ENCODE peak calls at places on chromosome 11, in six cellular contexts. L is K562, V is H1, E is HCT116, Y is GM12878, W is HepG2. G is an unnamed sample.
A peak's percentile ranks its signal among the peaks of the same experiment; 100 is the strongest.

GRCh38 chr11:97908354-97908753 is 1112.4 kb upstream of the CNTN5 start:
- DNase-seq in L (no peak), V (no peak), E (no peak), Y (no peak), W (no peak), G (no peak)

GRCh38 chr11:131910491-131911387 is 540.3 kb downstream of the NTM start:
- DNase-seq in L (no peak), V (no peak), E (no peak), Y (no peak), W (no peak), G (no peak)

GRCh38 chr11:8219257-8220021 is 44.2 kb downstream of the LMO1 start:
- DNase-seq in L (peak; percentile 72), V (no peak), E (peak; percentile 50), Y (no peak), W (peak; percentile 39), G (no peak)

GRCh38 chr11:79055866-79056632 is 384.8 kb downstream of the TENM4 start:
- DNase-seq in L (no peak), V (no peak), E (no peak), Y (no peak), W (no peak), G (no peak)

GRCh38 chr11:121833970-121834369 is 282.0 kb downstream of the BLID start:
- DNase-seq in L (no peak), V (no peak), E (no peak), Y (no peak), W (no peak), G (no peak)

GRCh38 chr11:62880231-62880802 is 379 bp upstream of the SLC3A2 start:
- DNase-seq in L (no peak), V (no peak), E (no peak), Y (no peak), W (no peak), G (no peak)

GRCh38 chr11:7612661-7613393 is 60.5 kb downstream of the CYB5R2 start:
- DNase-seq in L (no peak), V (no peak), E (no peak), Y (no peak), W (peak; percentile 88), G (peak; percentile 38)

GRCh38 chr11:1467270-1467669 is 19.3 kb downstream of the MOB2 start:
- DNase-seq in L (no peak), V (no peak), E (no peak), Y (no peak), W (no peak), G (no peak)

GRCh38 chr11:10758959-10759358 is 7.9 kb downstream of the CTR9 start:
- DNase-seq in L (no peak), V (no peak), E (no peak), Y (no peak), W (no peak), G (no peak)

GRCh38 chr11:1059759-1060158 is 14.9 kb upstream of the MUC2 start:
- DNase-seq in L (no peak), V (no peak), E (no peak), Y (no peak), W (no peak), G (no peak)

GRCh38 chr11:73271936-73272679 is at the start of gene P2RY6:
- DNase-seq in L (peak; percentile 33), V (no peak), E (no peak), Y (no peak), W (peak; percentile 75), G (no peak)

GRCh38 chr11:64891880-64892279 is 13.5 kb upstream of the EHD1 start:
- DNase-seq in L (no peak), V (no peak), E (no peak), Y (no peak), W (no peak), G (no peak)

GRCh38 chr11:68942090-68942620 is 38.5 kb downstream of the IGHMBP2 start:
- DNase-seq in L (no peak), V (no peak), E (no peak), Y (no peak), W (no peak), G (no peak)

GRCh38 chr11:120749389-120749788 is 237.8 kb downstream of the GRIK4 start:
- DNase-seq in L (no peak), V (no peak), E (no peak), Y (no peak), W (no peak), G (no peak)

GRCh38 chr11:11946180-11946579 is 62.2 kb downstream of the DKK3 start:
- DNase-seq in L (no peak), V (no peak), E (no peak), Y (no peak), W (no peak), G (no peak)

GRCh38 chr11:130070109-130070828 is 575 bp downstream of the APLP2 start:
- DNase-seq in L (peak; percentile 65), V (no peak), E (no peak), Y (no peak), W (no peak), G (no peak)

DNA sequence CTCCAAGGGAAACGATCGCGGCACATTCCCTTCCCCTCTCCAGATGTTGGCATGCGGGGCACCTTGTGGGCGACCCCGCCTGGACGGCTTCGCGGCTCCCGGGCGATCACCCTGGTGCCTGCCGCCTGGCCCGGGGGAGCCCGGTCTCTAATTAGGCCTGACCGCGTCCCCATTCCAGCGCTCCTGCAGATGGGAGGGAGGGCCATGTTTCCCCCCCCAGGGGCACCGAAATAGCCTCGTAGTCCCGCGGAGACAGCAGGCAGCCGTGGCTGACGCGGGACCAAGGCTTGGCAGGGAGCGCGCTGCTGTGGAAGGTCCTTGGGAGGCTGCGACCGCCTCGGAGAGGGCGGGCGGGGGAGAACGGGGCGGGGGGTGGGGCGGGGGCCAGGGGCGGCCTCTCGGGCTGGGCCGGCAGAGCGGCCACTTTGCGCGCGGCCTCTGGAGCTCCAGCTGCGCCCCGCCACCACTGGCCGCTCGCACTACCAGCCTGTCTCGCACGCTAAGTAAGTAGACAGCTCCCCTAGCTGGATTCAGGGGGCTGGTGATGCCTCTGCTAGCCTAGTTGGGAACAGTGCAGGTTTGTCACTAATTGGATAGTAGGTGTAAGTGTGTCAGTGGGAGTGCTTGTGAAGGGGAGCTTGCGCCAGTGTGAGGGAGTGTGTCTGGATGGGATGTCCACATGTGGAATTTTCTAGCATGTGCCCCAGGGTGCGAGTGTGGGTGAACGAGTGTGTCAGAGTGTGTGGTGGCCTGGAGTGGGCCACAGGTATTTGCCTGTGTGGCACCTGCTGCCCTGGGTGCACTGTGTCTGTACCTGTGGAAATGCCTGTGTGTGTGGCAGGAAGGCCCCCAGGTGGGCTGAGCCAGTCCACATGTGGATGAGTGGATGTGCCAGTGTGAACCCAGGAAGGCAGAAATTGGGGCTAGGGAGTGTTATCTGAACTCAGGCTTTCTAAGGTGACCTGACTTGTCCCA is at the start of gene INSC:
- DNase-seq in L (no peak), V (no peak), E (no peak), Y (no peak), W (no peak), G (no peak)
- H3K4me1 ChIP-seq in L (no peaks in the 10 kb centered on the region), V (no peaks in the 10 kb centered on the region), E (no peaks in the 10 kb centered on the region), Y (peaks cover 18% of the 10 kb centered on the region), W (no peaks in the 10 kb centered on the region), G (peaks cover 2% of the 10 kb centered on the region)

GRCh38 chr11:117595440-117595839 is 201.6 kb downstream of the DSCAML1 start:
- DNase-seq in L (peak; percentile 60), V (no peak), E (peak; percentile 7), Y (no peak), W (no peak), G (no peak)

GRCh38 chr11:117600261-117600783 is 196.7 kb downstream of the DSCAML1 start:
- DNase-seq in L (no peak), V (no peak), E (no peak), Y (no peak), W (no peak), G (no peak)

GRCh38 chr11:117600976-117601708 is 195.9 kb downstream of the DSCAML1 start:
- DNase-seq in L (no peak), V (no peak), E (no peak), Y (no peak), W (no peak), G (no peak)

GRCh38 chr11:117593065-117593464 is 204.0 kb downstream of the DSCAML1 start:
- DNase-seq in L (no peak), V (no peak), E (no peak), Y (no peak), W (no peak), G (no peak)

DNA sequence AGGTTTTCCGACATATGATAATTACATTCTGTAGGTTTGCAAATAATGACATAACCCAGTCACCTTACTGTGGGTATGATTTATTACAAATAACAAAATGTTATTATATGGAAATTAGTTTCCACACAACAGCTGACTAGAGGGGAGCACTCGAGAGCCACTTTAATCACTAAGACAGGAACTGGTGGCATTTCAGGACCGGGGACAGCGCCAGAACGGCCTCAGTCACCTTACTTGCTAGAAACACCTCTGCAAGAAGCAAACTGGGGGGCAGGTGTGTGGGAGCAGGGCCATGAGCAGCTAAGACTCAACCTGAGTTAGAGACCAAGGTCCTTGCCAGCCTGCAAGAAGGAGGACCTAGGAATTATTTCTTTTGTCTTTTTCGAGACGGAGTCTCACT is 199.9 kb downstream of the DSCAML1 start:
- DNase-seq in L (peak; percentile 41), V (no peak), E (peak; percentile 12), Y (no peak), W (peak; percentile 21), G (peak; percentile 46)
- TF ChIP-seq ZNF274 in L (no peak), V (no peak), E (no peak), Y (no peak), W (no peak), G (no peak)

DNA sequence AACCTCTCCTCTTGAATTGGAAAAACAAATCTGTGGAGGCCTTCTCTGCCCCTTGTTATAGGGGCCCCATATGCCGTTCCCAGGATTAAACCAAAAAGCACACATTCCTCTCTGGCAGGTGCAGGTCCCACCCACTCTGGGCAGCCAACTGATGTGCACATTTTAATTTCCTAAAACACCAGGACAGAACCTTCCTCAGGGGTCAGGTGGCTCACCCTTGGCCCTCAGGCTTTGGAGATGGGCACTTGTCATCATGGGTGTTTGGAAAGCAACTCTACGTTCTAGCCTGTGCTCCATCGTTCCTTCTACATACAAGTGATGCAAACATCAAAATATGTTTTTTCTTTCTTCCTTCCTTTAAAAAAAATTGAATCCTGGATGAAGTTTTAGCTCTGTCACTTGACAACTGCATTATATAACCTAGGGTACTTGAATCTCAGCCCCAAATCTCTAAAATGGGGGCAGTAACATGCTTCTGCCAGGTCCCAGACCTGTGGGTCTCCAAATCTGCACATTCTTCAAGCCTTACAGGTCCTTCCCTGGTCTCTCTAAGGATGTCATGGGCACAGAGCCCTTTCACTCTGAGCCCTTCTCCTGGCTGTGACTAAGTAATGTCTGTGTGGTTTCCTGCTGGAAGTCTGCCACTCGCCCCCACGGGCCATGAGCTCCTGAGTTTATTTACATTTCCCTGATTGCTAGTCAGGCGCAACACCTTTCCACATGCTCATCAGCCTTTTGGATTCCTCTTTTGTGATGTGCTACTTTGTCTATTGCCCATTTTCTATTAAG is 43.8 kb downstream of the KCNQ1OT1 start:
- DNase-seq in L (peak; percentile 4), V (no peak), E (no peak), Y (no peak), W (no peak), G (no peak)
- H3K4me1 ChIP-seq in L (no peaks in the 10 kb centered on the region), V (no peaks in the 10 kb centered on the region), E (no peaks in the 10 kb centered on the region), Y (no peaks in the 10 kb centered on the region), W (peaks cover 8% of the 10 kb centered on the region), G (no peaks in the 10 kb centered on the region)

GRCh38 chr11:76671626-76672309 is 1.2 kb upstream of the LRRC32 start:
- DNase-seq in L (no peak), V (no peak), E (no peak), Y (no peak), W (no peak), G (no peak)

GRCh38 chr11:76671236-76671590 is 666 bp upstream of the LRRC32 start:
- DNase-seq in L (no peak), V (no peak), E (no peak), Y (no peak), W (no peak), G (no peak)

GRCh38 chr11:76668362-76669155 is 2.0 kb downstream of the LRRC32 start:
- DNase-seq in L (no peak), V (no peak), E (no peak), Y (no peak), W (no peak), G (no peak)

GRCh38 chr11:76670475-76671235 is at the start of gene LRRC32:
- DNase-seq in L (peak; percentile 83), V (no peak), E (no peak), Y (no peak), W (no peak), G (no peak)

GRCh38 chr11:76669901-76670474 is 559 bp downstream of the LRRC32 start:
- DNase-seq in L (no peak), V (no peak), E (no peak), Y (no peak), W (no peak), G (no peak)
- TF ChIP-seq ZNF274 in L (no peak), V (no peak), E (no peak), Y (no peak), W (no peak), G (no peak)

G was measured in NT2/D1.